ENCODE peak calls at places on chromosomes 6 and 20, in eight cellular contexts. H is ovary, A is MM.1S, P is tibial artery, B is heart left ventricle, U is sigmoid colon, Y is OCI-LY7, G is H1. D is an unnamed sample. For H3K36me3 and H3K4me1, the result is how much of the 10 kb centered on the place peaks cover.

GRCh38 chr20:22402990-22403859 is 181.1 kb downstream of the FOXA2 start:
- DNase-seq in H (no peak), A (peak), Y (no peak), G (no peak), B (no peak), P (no peak), U (no peak), D (no peak)

GRCh38 chr20:6440087-6440799 is 317.4 kb upstream of the FERMT1 start:
- DNase-seq in G (no peak), A (no peak), B (no peak), U (no peak), H (no peak), P (no peak), Y (no peak), D (no peak)

GRCh38 chr6:136378888-136379287 is 89.2 kb upstream of the BCLAF1 start:
- DNase-seq in Y (no peak), P (no peak), B (no peak), U (no peak), G (no peak), H (no peak), A (no peak), D (no peak)

GRCh38 chr6:132298344-132298949 is 102.8 kb downstream of the MOXD1 start:
- DNase-seq in A (peak), B (no peak), U (no peak), H (no peak), G (no peak), Y (peak), P (peak), D (peak)

GRCh38 chr6:170090561-170090960 is 200.3 kb downstream of the DLL1 start:
- DNase-seq in A (no peak), B (no peak), G (no peak), P (no peak), H (no peak), U (no peak), Y (peak), D (no peak)

GRCh38 chr6:73566954-73567591 is 46.2 kb upstream of the EEF1A1 start:
- DNase-seq in P (peak), Y (no peak), B (peak), G (no peak), H (no peak), A (no peak), U (peak), D (no peak)

GRCh38 chr6:49517919-49518318 is 18.2 kb downstream of the GLYATL3 start:
- DNase-seq in G (no peak), B (no peak), P (no peak), Y (no peak), A (no peak), H (no peak), U (no peak), D (no peak)

GRCh38 chr6:168852336-168852884 is 401.2 kb downstream of the THBS2 start:
- DNase-seq in A (no peak), B (no peak), G (no peak), P (no peak), U (no peak), Y (no peak), H (no peak), D (no peak)

GRCh38 chr20:59586613-59587012 is 17.7 kb upstream of the PHACTR3 start:
- DNase-seq in G (no peak), A (no peak), B (no peak), U (no peak), Y (no peak), H (no peak), P (no peak), D (no peak)

GRCh38 chr6:112163295-112164257 is 76.2 kb downstream of the FAM229B start:
- DNase-seq in H (peak), B (peak), U (peak), A (peak), Y (peak), P (peak), G (peak), D (peak)

GRCh38 chr6:28140616-28141015 is 1.1 kb upstream of the ZKSCAN8 start:
- DNase-seq in H (no peak), B (no peak), G (no peak), A (no peak), P (no peak), U (no peak), Y (no peak), D (no peak)
- H3K36me3 ChIP-seq in H (under half), B (under half), G (under half), A (under half), P (under half), U (under half), Y (under half), D (under half)

GRCh38 chr6:31462026-31462963 is 35.6 kb upstream of the MICB start:
- DNase-seq in A (no peak), Y (no peak), P (no peak), B (no peak), G (no peak), H (no peak), U (no peak), D (no peak)

GRCh38 chr6:31464252-31465184 is 33.4 kb upstream of the MICB start:
- DNase-seq in A (no peak), U (no peak), P (no peak), H (no peak), G (no peak), B (no peak), Y (no peak), D (no peak)

GRCh38 chr6:31465718-31466117 is 32.2 kb upstream of the MICB start:
- DNase-seq in A (peak), G (no peak), Y (no peak), H (no peak), P (no peak), B (no peak), U (no peak), D (no peak)

GRCh38 chr6:31465185-31465536 is 32.8 kb upstream of the MICB start:
- DNase-seq in P (no peak), H (no peak), A (no peak), B (no peak), G (no peak), Y (no peak), U (peak), D (no peak)

DNA sequence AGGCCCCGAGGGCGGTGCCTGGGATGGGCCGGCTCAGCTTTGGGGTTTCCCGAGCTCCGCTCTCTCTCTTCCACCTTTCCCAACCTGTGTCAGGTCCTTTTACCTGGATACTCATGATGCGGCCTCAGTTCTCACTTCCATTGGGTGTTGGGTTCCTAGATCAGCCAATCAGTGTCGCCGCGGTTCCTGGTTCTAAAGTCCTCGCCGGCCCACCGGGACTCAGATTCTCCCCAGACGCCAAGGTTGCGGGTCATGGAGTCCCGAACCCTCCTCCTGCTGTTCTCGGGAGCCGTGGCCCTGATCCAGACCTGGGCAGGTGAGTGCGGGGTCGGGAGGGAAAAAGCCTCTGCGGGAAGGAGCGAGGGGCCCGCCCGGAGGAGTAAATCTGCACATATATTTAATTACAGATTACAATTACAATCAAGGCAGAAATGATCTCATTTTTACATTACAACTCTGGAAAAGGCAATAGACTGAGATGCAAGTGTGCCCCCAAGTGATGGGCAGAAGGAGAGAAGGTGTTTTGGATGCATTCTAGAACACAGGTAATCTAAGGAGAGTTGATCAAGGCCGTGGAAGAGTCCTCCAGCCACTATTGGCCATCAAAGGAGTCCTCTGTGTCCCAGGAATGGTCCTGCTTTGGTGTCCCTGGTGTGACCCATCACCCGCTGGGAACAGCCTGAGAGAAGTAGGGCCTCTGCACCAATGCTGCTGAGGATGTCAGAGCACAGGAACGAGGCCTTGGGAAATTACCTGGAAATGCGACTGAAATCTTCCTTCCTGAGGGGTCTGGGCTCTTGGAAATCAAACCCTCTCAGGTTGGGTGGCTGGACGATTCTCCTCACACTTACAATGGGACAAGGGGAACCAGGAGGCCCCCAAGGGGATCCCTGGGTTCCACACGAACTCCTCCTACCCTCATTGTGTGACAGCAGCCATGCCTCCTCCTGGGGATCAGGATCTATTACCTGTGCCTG is 34.7 kb upstream of the MICB start:
- DNase-seq in H (peak), G (peak), B (peak), Y (peak), A (peak), P (peak), U (peak), D (peak)
- H3K4me1 ChIP-seq in H (under half), G (under half), B (half or more), Y (under half), A (under half), P (under half), U (under half), D (half or more)

GRCh38 chr6:46015119-46015968 is at the start of gene CLIC5:
- DNase-seq in G (no peak), A (peak), Y (no peak), U (no peak), H (peak), B (peak), P (peak), D (peak)
- H3K4me3 ChIP-seq in G (peak), A (peak), Y (no peak), U (peak), H (peak), B (peak), P (peak), D (peak)

GRCh38 chr6:41791306-41791705 is 3.8 kb downstream of the TOMM6 start:
- DNase-seq in H (no peak), A (no peak), P (no peak), G (no peak), U (no peak), B (no peak), Y (no peak), D (no peak)
- H3K36me3 ChIP-seq in H (under half), A (under half), P (half or more), G (under half), U (under half), B (under half), Y (half or more), D (under half)

GRCh38 chr6:41074692-41075436 is 2.1 kb downstream of the NFYA start:
- DNase-seq in Y (no peak), P (peak), A (no peak), U (no peak), H (no peak), B (no peak), G (no peak), D (no peak)

GRCh38 chr6:41071923-41072835 is at the start of gene OARD1:
- DNase-seq in P (peak), A (peak), U (peak), G (peak), Y (peak), B (peak), H (peak), D (peak)

GRCh38 chr6:41073203-41073967 is 611 bp downstream of the NFYA start:
- DNase-seq in G (peak), Y (peak), A (peak), U (peak), H (peak), P (peak), B (peak), D (peak)

GRCh38 chr6:41072836-41073202 is at the start of gene NFYA:
- DNase-seq in U (no peak), H (no peak), G (no peak), A (no peak), Y (no peak), P (peak), B (no peak), D (no peak)

GRCh38 chr6:41073968-41074691 is 1.4 kb downstream of the NFYA start:
- DNase-seq in Y (no peak), U (no peak), P (no peak), H (no peak), G (no peak), A (peak), B (no peak), D (no peak)
- H3K4me1 ChIP-seq in Y (half or more), U (under half), P (under half), H (under half), G (under half), A (under half), B (under half), D (under half)

GRCh38 chr6:113713665-113714064 is 143.5 kb upstream of the MARCKS start:
- DNase-seq in P (no peak), A (no peak), B (no peak), H (no peak), G (no peak), U (no peak), Y (no peak), D (no peak)

GRCh38 chr6:113719056-113719455 is 138.1 kb upstream of the MARCKS start:
- DNase-seq in A (no peak), U (no peak), P (no peak), Y (no peak), B (no peak), H (no peak), G (no peak), D (no peak)

GRCh38 chr6:113718588-113718987 is 138.6 kb upstream of the MARCKS start:
- DNase-seq in Y (no peak), P (no peak), B (no peak), U (no peak), G (no peak), A (no peak), H (no peak), D (no peak)

GRCh38 chr6:113723182-113723581 is 134.0 kb upstream of the MARCKS start:
- DNase-seq in A (no peak), P (no peak), U (no peak), G (no peak), H (no peak), Y (no peak), B (no peak), D (no peak)

DNA sequence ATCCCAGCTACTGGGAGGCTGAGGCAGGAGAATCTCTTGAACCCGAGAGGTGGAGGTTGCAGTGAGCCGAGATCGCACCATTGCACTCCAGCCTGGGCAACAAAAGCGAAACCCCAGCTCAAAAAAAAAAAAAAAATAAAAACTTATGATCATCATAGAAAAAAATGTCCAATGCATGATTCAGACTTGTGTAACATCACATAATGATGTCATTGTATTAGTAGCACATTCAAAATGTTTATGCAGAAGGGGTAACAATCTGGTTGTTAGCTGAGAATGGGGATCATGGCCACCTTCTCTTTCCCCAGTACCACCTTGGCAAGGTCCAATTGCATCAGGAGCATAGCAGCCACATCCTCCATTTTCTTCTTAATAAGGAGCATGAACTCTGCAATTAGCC is 137.6 kb upstream of the MARCKS start:
- DNase-seq in B (no peak), Y (no peak), U (no peak), P (no peak), G (no peak), H (no peak), A (no peak), D (no peak)
- H3K4me3 ChIP-seq in B (no peak), Y (no peak), U (no peak), P (no peak), G (no peak), H (no peak), A (no peak), D (no peak)

DNA sequence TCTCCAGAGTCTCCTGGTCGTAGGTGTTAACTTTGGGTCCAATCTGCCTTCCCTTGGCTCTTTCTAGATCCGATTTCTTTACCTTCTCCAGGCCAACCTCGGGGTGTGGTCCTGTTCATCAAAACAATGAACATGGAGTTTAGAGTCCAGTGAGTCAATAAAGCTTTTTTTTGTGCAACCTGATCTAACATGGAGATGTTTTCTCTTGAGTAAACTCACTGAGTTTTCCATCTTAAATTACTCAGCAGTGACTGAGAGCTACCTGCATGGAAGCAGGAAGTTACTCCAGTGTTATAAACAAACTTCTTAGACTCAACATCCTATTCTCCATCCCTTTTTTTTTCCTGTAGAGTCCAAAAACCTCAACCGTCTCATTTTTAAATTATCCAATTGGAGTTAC is 14.9 kb upstream of the SLC22A1 start:
- DNase-seq in U (no peak), H (no peak), A (no peak), B (no peak), G (no peak), Y (no peak), P (no peak), D (no peak)
- H3K36me3 ChIP-seq in U (under half), H (under half), A (under half), B (under half), G (under half), Y (under half), P (half or more), D (under half)

GRCh38 chr6:37779902-37780628 is 39.5 kb upstream of the ZFAND3 start:
- DNase-seq in U (no peak), A (no peak), Y (no peak), B (no peak), G (no peak), H (no peak), P (no peak), D (no peak)
- H3K4me1 ChIP-seq in U (under half), A (under half), Y (under half), B (under half), G (under half), H (under half), P (under half), D (under half)

D was measured in CD4-positive, alpha-beta memory T cell.